ENCODE peak calls at places on chromosomes 1 and 21, in six cellular contexts. U is cardiac fibroblast, S is pancreas, C is IMR-90, T is type B pancreatic cell, V is tibial nerve. O is an unnamed sample.

GRCh38 chr1:38337711-38338110 is 291.1 kb upstream of the POU3F1 start:
- DNase-seq in U (no peak), S (no peak), C (no peak), T (no peak), V (no peak), O (no peak)

GRCh38 chr1:67818725-67819301 is 14.5 kb downstream of the GNG12 start:
- DNase-seq in U (no peak), S (no peak), C (no peak), T (no peak), V (no peak), O (no peak)

GRCh38 chr1:21924503-21925005 is 12.6 kb downstream of the HSPG2 start:
- DNase-seq in U (no peak), S (no peak), C (no peak), T (no peak), V (no peak), O (no peak)

GRCh38 chr1:160108888-160109662 is 6.5 kb upstream of the ATP1A2 start:
- DNase-seq in U (peak), S (no peak), C (peak), T (no peak), V (no peak), O (peak)

GRCh38 chr1:41773144-41773571 is 145.6 kb downstream of the HIVEP3 start:
- DNase-seq in U (peak), S (peak), C (peak), T (no peak), V (no peak), O (no peak)

GRCh38 chr21:44900559-44901251 is 20.0 kb downstream of the ITGB2 start:
- DNase-seq in U (no peak), S (no peak), C (no peak), T (no peak), V (no peak), O (no peak)

GRCh38 chr1:185483647-185484450 is 166.8 kb upstream of the IVNS1ABP start:
- DNase-seq in U (peak), S (no peak), C (peak), T (no peak), V (no peak), O (no peak)

GRCh38 chr1:174158767-174159252 is 510 bp upstream of the RABGAP1L start:
- DNase-seq in U (no peak), S (no peak), C (no peak), T (no peak), V (no peak), O (peak)

GRCh38 chr1:78045850-78046778 is at the start of gene GIPC2:
- DNase-seq in U (peak), S (peak), C (peak), T (peak), V (no peak), O (peak)

GRCh38 chr1:53080769-53081168 is 18.8 kb downstream of the PODN start:
- DNase-seq in U (no peak), S (no peak), C (no peak), T (no peak), V (no peak), O (no peak)

GRCh38 chr1:170660281-170660713 is 3.6 kb upstream of the PRRX1 start:
- DNase-seq in U (no peak), S (no peak), C (no peak), T (no peak), V (no peak), O (no peak)

GRCh38 chr1:53945433-53946251 is at the start of gene IFT25:
- DNase-seq in U (peak), S (peak), C (peak), T (peak), V (peak), O (peak)

GRCh38 chr1:71695820-71696219 is 586.5 kb downstream of the NEGR1 start:
- DNase-seq in U (peak), S (no peak), C (peak), T (no peak), V (no peak), O (no peak)

GRCh38 chr1:174764186-174764585 is 235.6 kb upstream of the CACYBP start:
- DNase-seq in U (no peak), S (no peak), C (no peak), T (no peak), V (no peak), O (no peak)

GRCh38 chr1:117567976-117568375 is 37.9 kb upstream of the TENT5C start:
- DNase-seq in U (no peak), S (no peak), C (no peak), T (no peak), V (no peak), O (no peak)

GRCh38 chr21:41847066-41847804 is 31.9 kb downstream of the PRDM15 start:
- DNase-seq in U (no peak), S (no peak), C (peak), T (no peak), V (no peak), O (no peak)

GRCh38 chr1:165949335-165950130 is 122.1 kb downstream of the UCK2 start:
- DNase-seq in U (peak), S (no peak), C (no peak), T (no peak), V (no peak), O (no peak)

GRCh38 chr1:55067022-55067781 is 27.9 kb downstream of the PCSK9 start:
- DNase-seq in U (no peak), S (no peak), C (no peak), T (no peak), V (no peak), O (no peak)

GRCh38 chr21:35840197-35840799 is 220.0 kb downstream of the SETD4 start:
- DNase-seq in U (peak), S (no peak), C (peak), T (no peak), V (peak), O (peak)

GRCh38 chr1:97144527-97144926 is 422.9 kb downstream of the PTBP2 start:
- DNase-seq in U (peak), S (no peak), C (peak), T (no peak), V (no peak), O (no peak)

DNA sequence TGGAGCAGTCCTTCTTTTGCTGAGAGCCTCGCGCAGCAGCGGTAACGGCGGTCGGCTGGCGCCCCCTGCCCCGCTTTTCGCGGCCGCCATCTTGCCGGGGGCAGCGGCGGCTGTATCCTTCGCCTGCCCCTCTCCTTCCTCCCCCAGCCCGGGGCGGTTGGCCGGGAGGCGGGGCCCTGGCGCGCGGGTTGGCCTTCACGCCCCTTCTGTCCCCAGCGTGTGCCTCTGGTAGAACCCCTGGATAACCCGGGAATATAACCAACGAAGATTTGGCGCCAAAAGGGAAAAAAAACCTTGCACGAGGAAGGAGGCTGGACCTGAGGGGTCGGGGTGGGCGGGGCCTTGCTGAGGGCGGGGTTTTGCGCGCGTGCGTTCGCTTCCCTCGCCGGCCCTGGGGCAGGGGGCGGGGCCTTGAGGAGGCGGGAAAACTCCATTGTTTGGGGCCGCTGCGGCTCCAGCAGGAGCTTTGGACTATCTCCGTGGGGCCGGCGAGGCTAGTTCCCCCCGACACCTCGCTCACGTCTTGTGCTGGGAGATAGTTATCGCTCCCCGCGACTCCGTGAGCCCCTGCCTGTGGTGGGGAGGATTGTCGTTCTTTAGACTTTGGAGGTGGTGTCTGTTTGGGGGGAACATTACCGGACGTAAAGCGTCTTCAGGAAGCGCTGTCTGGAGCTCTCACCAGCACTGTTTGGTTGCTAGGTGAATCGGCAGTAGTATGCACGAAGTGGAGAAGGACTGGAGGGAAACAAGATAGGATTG is 689 bp downstream of the NASP start:
- DNase-seq in U (peak), S (peak), C (peak), T (peak), V (peak), O (peak)
- TF ChIP-seq CTCF in U (no peak), S (no peak), C (peak), T (peak), V (no peak), O (no peak)

GRCh38 chr1:24075946-24076345 is 36.0 kb downstream of the MYOM3 start:
- DNase-seq in U (no peak), S (no peak), C (no peak), T (no peak), V (no peak), O (no peak)

GRCh38 chr1:24077278-24077978 is 34.5 kb downstream of the MYOM3 start:
- DNase-seq in U (no peak), S (no peak), C (no peak), T (no peak), V (no peak), O (no peak)

GRCh38 chr1:24074196-24074595 is 37.7 kb downstream of the MYOM3 start:
- DNase-seq in U (no peak), S (no peak), C (no peak), T (no peak), V (no peak), O (no peak)

GRCh38 chr1:24071941-24072340 is 40.0 kb downstream of the MYOM3 start:
- DNase-seq in U (no peak), S (no peak), C (no peak), T (no peak), V (no peak), O (no peak)

GRCh38 chr1:24074817-24075725 is 36.9 kb downstream of the MYOM3 start:
- DNase-seq in U (no peak), S (no peak), C (no peak), T (no peak), V (no peak), O (no peak)
- TF ChIP-seq CTCF in U (no peak), S (no peak), C (no peak), T (no peak), V (no peak), O (no peak)

DNA sequence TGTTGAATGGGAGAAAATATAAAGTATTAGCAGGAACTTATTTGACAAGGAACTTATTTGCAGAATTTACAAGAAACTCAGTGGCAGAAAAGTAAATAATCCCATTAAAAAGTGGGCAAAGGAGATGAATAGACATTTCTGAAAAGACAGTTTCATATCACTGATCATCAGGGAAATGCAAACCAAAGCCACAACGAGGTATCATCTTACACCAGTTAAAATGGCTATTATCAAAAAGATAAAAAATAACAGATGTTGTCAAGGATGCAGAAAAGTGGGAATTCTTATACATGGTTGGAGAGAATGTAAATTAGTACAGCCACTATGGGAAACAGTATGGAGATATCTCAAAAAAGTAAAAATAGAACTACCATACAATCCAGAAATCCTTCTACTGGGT is 61.0 kb downstream of the SYT14 start:
- DNase-seq in U (no peak), S (no peak), C (no peak), T (no peak), V (no peak), O (no peak)
- TF ChIP-seq CTCF in U (no peak), S (no peak), C (no peak), T (no peak), V (no peak), O (no peak)

GRCh38 chr1:245512980-245513578 is 358.3 kb downstream of the KIF26B start:
- DNase-seq in U (peak), S (no peak), C (no peak), T (no peak), V (no peak), O (no peak)
- TF ChIP-seq CTCF in U (peak), S (no peak), C (no peak), T (peak), V (no peak), O (no peak)

O was measured in GM20000.